ENCODE peak calls at places on chromosomes 16 and 17, in eight cellular contexts. N is CD4-positive, CD25-positive, alpha-beta regulatory T cell; S is foreskin keratinocyte; U is NCI-H1092; G is erythroblast; E is aorta; Z is neural progenitor cell; A is GM04503. V is an unnamed sample.

GRCh38 chr16:12089492-12090161 is 113.1 kb downstream of the SNX29 start:
- DNase-seq in Z (peak), G (no peak), E (peak), A (no peak), S (peak), U (no peak), N (peak), V (no peak)

GRCh38 chr16:29899516-29900101 is at the start of gene SEZ6L2:
- DNase-seq in G (no peak), N (no peak), S (peak), Z (peak), U (peak), E (peak), A (peak), V (peak)

GRCh38 chr16:51224317-51224716 is 73.2 kb upstream of the SALL1 start:
- DNase-seq in A (no peak), U (no peak), E (no peak), S (no peak), Z (no peak), N (no peak), G (no peak), V (no peak)

GRCh38 chr17:79160980-79161621 is 86.5 kb downstream of the ENGASE start:
- DNase-seq in E (no peak), N (peak), U (no peak), A (no peak), G (no peak), S (peak), Z (no peak), V (peak)

GRCh38 chr16:10606607-10607006 is 26.2 kb upstream of the EMP2 start:
- DNase-seq in U (no peak), G (no peak), Z (peak), N (no peak), S (no peak), E (no peak), A (no peak), V (no peak)

GRCh38 chr17:9529033-9529748 is 46.4 kb downstream of the STX8 start:
- DNase-seq in A (no peak), G (peak), S (no peak), N (no peak), Z (peak), E (no peak), U (no peak), V (no peak)

GRCh38 chr17:77247048-77247541 is 106.3 kb downstream of the SEC14L1 start:
- DNase-seq in A (no peak), G (peak), E (peak), Z (peak), S (no peak), N (peak), U (peak), V (peak)

GRCh38 chr16:85395207-85395912 is 217.8 kb upstream of the GSE1 start:
- DNase-seq in Z (no peak), G (no peak), N (no peak), U (peak), E (peak), A (peak), S (peak), V (peak)

GRCh38 chr17:54172654-54173316 is 350.1 kb downstream of the KIF2B start:
- DNase-seq in S (peak), Z (peak), G (peak), U (no peak), A (no peak), E (no peak), N (no peak), V (no peak)

GRCh38 chr16:12160249-12160648 is 183.7 kb downstream of the SNX29 start:
- DNase-seq in S (no peak), E (no peak), Z (no peak), A (no peak), N (no peak), G (no peak), U (no peak), V (no peak)

GRCh38 chr17:15181333-15181732 is 83.8 kb downstream of the PMP22 start:
- DNase-seq in S (no peak), U (no peak), G (no peak), A (no peak), Z (no peak), N (no peak), E (no peak), V (no peak)

GRCh38 chr16:85641776-85642176 is 28.7 kb downstream of the GSE1 start:
- DNase-seq in G (no peak), S (no peak), U (no peak), Z (no peak), N (no peak), E (no peak), A (peak), V (no peak)

GRCh38 chr16:68908000-68908313 is 64.6 kb downstream of the TANGO6 start:
- DNase-seq in E (no peak), Z (no peak), G (peak), A (no peak), S (no peak), U (no peak), N (no peak), V (peak)

GRCh38 chr16:84143784-84144199 is 1.2 kb downstream of the HSDL1 start:
- DNase-seq in S (no peak), A (no peak), Z (peak), U (no peak), E (no peak), N (no peak), G (peak), V (no peak)

GRCh38 chr17:42363767-42364585 is 24.3 kb downstream of the STAT3 start:
- DNase-seq in A (no peak), G (peak), E (no peak), N (no peak), U (no peak), Z (no peak), S (no peak), V (no peak)

V was measured in NCI-H2081.